ENCODE peak calls at places on chromosomes 7 and 10, in six cellular contexts. S is CD4-positive, CD25-positive, alpha-beta regulatory T cell; T is IMR-90; H is suprapubic skin; O is endodermal cell; G is mammary epithelial cell. J is an unnamed sample. For H3K4me1, the result is how much of the 10 kb centered on the place peaks cover.

GRCh38 chr10:85548038-85548437 is 818.6 kb downstream of the GRID1 start:
- DNase-seq in S (no peak), T (no peak), H (no peak), O (peak), G (peak), J (no peak)

GRCh38 chr10:86178401-86179142 is 188.0 kb downstream of the GRID1 start:
- DNase-seq in S (no peak), T (no peak), H (peak), O (peak), G (no peak), J (no peak)

GRCh38 chr7:81159402-81159801 is 240.6 kb upstream of the SEMA3C start:
- DNase-seq in S (no peak), T (peak), H (no peak), O (no peak), G (peak), J (no peak)

GRCh38 chr7:134547738-134548054 is 1.2 kb upstream of the AKR1B15 start:
- DNase-seq in S (no peak), T (peak), H (peak), O (no peak), G (no peak), J (peak)

GRCh38 chr7:13778967-13779366 is 210.5 kb downstream of the ETV1 start:
- DNase-seq in S (no peak), T (peak), H (no peak), O (no peak), G (peak), J (no peak)

GRCh38 chr7:157432957-157433576 is 96.3 kb downstream of the DNAJB6 start:
- DNase-seq in S (peak), T (peak), H (no peak), O (peak), G (no peak), J (peak)

GRCh38 chr10:60978287-60979115 is 34.5 kb upstream of the RHOBTB1 start:
- DNase-seq in S (no peak), T (peak), H (no peak), O (no peak), G (peak), J (no peak)

GRCh38 chr10:30762620-30763019 is 133.1 kb upstream of the LYZL2 start:
- DNase-seq in S (no peak), T (no peak), H (no peak), O (no peak), G (no peak), J (no peak)

GRCh38 chr10:50937230-50937907 is 51.9 kb upstream of the A1CF start:
- DNase-seq in S (no peak), T (peak), H (no peak), O (no peak), G (peak), J (no peak)

GRCh38 chr7:2616387-2616966 is 15.3 kb upstream of the TTYH3 start:
- DNase-seq in S (no peak), T (no peak), H (peak), O (no peak), G (no peak), J (no peak)

GRCh38 chr7:106986450-106986977 is 58.0 kb upstream of the PRKAR2B start:
- DNase-seq in S (no peak), T (no peak), H (no peak), O (no peak), G (no peak), J (no peak)

GRCh38 chr10:91590904-91591791 is 41.7 kb downstream of the PPP1R3C start:
- DNase-seq in S (no peak), T (peak), H (no peak), O (no peak), G (no peak), J (peak)

GRCh38 chr10:114703377-114704125 is 45.5 kb upstream of the ABLIM1 start:
- DNase-seq in S (no peak), T (peak), H (no peak), O (no peak), G (no peak), J (no peak)

GRCh38 chr7:106563466-106564150 is 97.3 kb downstream of the CCDC71L start:
- DNase-seq in S (no peak), T (peak), H (no peak), O (no peak), G (peak), J (no peak)

GRCh38 chr10:130480491-130480890 is 344.3 kb downstream of the GLRX3 start:
- DNase-seq in S (no peak), T (no peak), H (no peak), O (no peak), G (no peak), J (no peak)

GRCh38 chr7:38629621-38630020 is 1.6 kb downstream of the AMPH start:
- DNase-seq in S (no peak), T (peak), H (no peak), O (no peak), G (no peak), J (no peak)

GRCh38 chr7:3578399-3578798 is 277.3 kb downstream of the SDK1 start:
- DNase-seq in S (no peak), T (no peak), H (no peak), O (peak), G (no peak), J (no peak)

GRCh38 chr7:76310102-76310957 is 7.9 kb downstream of the HSPB1 start:
- DNase-seq in S (no peak), T (no peak), H (no peak), O (no peak), G (no peak), J (no peak)

GRCh38 chr7:26200113-26200443 is 468 bp downstream of the HNRNPA2B1 start:
- DNase-seq in S (peak), T (no peak), H (peak), O (peak), G (peak), J (peak)

GRCh38 chr7:116780521-116780920 is 81.9 kb upstream of the CAPZA2 start:
- DNase-seq in S (no peak), T (no peak), H (no peak), O (no peak), G (no peak), J (no peak)

GRCh38 chr7:28005075-28005847 is 175.3 kb downstream of the JAZF1 start:
- DNase-seq in S (no peak), T (no peak), H (no peak), O (peak), G (no peak), J (no peak)

GRCh38 chr10:91197044-91197651 is 23.3 kb upstream of the PCGF5 start:
- DNase-seq in S (no peak), T (peak), H (no peak), O (no peak), G (no peak), J (no peak)

GRCh38 chr10:94938383-94938782 is at the start of gene CYP2C9:
- DNase-seq in S (no peak), T (no peak), H (no peak), O (no peak), G (no peak), J (no peak)

GRCh38 chr7:142134944-142135343 is 23.4 kb downstream of the MGAM2 start:
- DNase-seq in S (no peak), T (no peak), H (no peak), O (no peak), G (no peak), J (no peak)

GRCh38 chr7:121081327-121081936 is 92.9 kb downstream of the CPED1 start:
- DNase-seq in S (no peak), T (peak), H (no peak), O (no peak), G (peak), J (no peak)

GRCh38 chr10:59148701-59149100 is 27.7 kb upstream of the PHYHIPL start:
- DNase-seq in S (no peak), T (no peak), H (no peak), O (no peak), G (no peak), J (no peak)

GRCh38 chr10:81251457-81252115 is 623.4 kb upstream of the NRG3 start:
- DNase-seq in S (no peak), T (no peak), H (no peak), O (peak), G (no peak), J (no peak)

GRCh38 chr10:46560381-46560780 is 3.9 kb upstream of the GPRIN2 start:
- DNase-seq in S (no peak), T (no peak), H (peak), O (peak), G (no peak), J (peak)

GRCh38 chr10:48604408-48605263 is at the start of gene ARHGAP22:
- DNase-seq in S (no peak), T (peak), H (peak), O (peak), G (peak), J (peak)

GRCh38 chr7:95430864-95431263 is 4.0 kb downstream of the PON2 start:
- DNase-seq in S (no peak), T (peak), H (no peak), O (no peak), G (peak), J (no peak)

GRCh38 chr7:140924019-140924820 is 509 bp downstream of the BRAF start:
- DNase-seq in S (peak), T (peak), H (peak), O (peak), G (peak), J (peak)

GRCh38 chr10:132444877-132445351 is 47.9 kb downstream of the PWWP2B start:
- DNase-seq in S (no peak), T (no peak), H (no peak), O (peak), G (no peak), J (no peak)

GRCh38 chr7:22885824-22886255 is 63.2 kb upstream of the TOMM7 start:
- DNase-seq in S (no peak), T (peak), H (no peak), O (no peak), G (no peak), J (no peak)
- H3K27ac ChIP-seq in S (peak), T (no peak), H (no peak), O (no peak), G (no peak), J (no peak)

GRCh38 chr10:28810062-28810870 is 132.9 kb downstream of the BAMBI start:
- DNase-seq in S (no peak), T (peak), H (no peak), O (peak), G (no peak), J (no peak)
- H3K4me1 ChIP-seq in S (under half), T (under half), H (under half), O (under half), G (under half), J (under half)

DNA sequence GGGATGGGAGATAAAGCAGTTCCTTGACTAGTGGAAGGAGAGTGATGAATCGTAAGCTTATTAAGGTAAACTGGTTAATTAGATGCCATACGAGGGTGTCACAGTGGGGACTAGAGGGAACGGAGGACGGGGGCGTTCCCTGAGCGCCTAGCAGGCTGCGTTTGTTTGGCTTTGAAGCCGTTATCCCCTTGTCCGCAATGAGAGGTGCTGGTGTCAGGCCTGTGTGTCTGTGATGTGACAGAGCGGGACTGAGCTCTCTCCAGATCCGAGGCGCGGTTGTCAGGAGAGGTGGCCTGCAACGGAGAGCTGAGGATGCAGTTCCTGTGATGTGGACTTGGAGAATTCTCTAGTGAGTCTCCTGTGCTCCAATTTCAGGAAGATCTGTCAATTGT is 60.0 kb upstream of the PRPS1L1 start:
- DNase-seq in S (no peak), T (no peak), H (no peak), O (peak), G (no peak), J (no peak)
- H3K4me3 ChIP-seq in S (no peak), T (no peak), H (peak), O (peak), G (no peak), J (peak)

GRCh38 chr10:62037890-62038608 is 136.6 kb downstream of the ARID5B start:
- DNase-seq in S (no peak), T (no peak), H (no peak), O (no peak), G (no peak), J (no peak)
- H3K27ac ChIP-seq in S (peak), T (peak), H (peak), O (no peak), G (peak), J (peak)

GRCh38 chr7:21923663-21924062 is 22.0 kb downstream of the CDCA7L start:
- DNase-seq in S (no peak), T (peak), H (no peak), O (peak), G (no peak), J (no peak)
- H3K4me1 ChIP-seq in S (under half), T (under half), H (under half), O (under half), G (under half), J (under half)

DNA sequence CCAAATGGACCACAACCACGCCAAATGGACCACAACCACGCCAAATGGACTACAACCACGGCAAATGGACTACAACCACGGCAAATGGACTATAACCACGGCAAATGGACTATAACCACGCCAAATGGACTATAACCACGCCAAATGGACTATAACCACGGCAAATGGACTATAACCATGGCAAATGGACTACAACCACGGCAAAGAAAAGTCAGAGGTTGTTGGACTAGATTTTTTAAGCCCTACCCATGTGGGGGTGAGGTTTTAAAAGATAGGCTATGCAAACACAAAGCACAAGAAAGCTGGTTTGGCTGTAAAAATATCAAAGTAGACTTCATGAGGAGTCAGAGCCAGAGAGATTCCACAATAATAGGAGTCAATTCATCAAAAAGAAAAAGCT is 55.8 kb downstream of the NCAPG2 start:
- DNase-seq in S (no peak), T (no peak), H (no peak), O (no peak), G (no peak), J (no peak)
- H3K4me3 ChIP-seq in S (no peak), T (no peak), H (no peak), O (no peak), G (no peak), J (no peak)

DNA sequence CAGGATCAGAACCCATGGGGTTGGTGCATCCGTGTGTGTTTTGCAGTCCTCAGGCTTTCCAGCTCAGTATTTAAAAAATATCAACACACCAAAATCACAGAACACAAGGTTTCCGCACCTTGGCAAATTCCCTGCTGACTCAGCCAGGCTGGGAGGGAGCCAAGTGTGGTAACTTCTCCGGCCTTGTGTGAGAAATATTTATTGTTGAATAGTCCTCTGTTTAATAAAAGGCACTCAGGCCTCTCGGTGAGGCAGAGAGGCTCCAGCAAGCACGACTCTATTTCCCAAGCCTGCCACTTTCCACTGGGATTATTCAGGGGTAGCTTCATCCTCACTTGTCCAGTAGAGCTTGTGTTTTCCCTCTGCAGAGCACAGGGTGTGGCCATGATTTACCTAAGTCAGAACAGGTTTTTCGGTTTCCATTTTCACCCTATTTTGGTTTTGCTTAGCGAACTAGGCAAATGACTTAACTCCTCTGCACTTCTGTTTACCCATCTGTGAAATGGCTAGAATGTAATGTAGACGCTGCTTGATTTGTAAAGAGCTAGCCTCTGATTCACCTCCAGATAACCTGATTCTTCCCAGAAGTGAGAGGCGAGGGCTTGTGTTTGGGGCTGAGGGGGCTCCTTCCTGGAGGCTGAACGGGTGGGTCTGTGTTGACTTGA is 13.0 kb upstream of the CHST15 start:
- DNase-seq in S (no peak), T (peak), H (no peak), O (no peak), G (peak), J (peak)
- H3K27ac ChIP-seq in S (no peak), T (no peak), H (peak), O (no peak), G (peak), J (peak)

DNA sequence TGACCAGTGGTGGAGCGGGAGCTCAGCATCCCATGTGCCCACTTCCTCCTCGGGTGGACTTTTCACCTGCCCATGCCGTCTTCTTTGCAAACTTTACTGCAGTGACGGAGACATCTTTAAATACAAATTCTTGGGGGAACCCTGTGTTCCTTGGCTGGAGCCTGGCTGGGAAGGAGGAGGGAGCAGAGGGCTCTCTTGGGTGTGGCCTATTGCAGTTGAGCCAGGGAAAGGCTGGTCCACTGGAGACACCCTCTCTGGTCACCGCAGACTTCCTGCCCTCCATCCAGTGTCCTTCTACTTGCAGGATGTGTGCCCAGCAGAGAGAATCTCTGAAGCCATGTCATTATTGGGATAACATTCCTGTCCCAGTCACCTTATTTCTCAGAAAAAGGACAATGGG is 67.3 kb downstream of the TCF7L2 start:
- DNase-seq in S (no peak), T (no peak), H (no peak), O (no peak), G (no peak), J (no peak)
- H3K4me1 ChIP-seq in S (under half), T (under half), H (under half), O (under half), G (under half), J (under half)